ENCODE peak calls at places on chromosomes 6 and 20, in seven cellular contexts. N is GM06990, H is fibroblast of villous mesenchyme, Z is epithelial cell of esophagus, G is foreskin fibroblast, D is bronchial epithelial cell, T is fibroblast of pulmonary artery. M is an unnamed sample.

GRCh38 chr20:8535403-8536003 is 403.4 kb downstream of the PLCB1 start:
- DNase-seq in D (no peak), N (no peak), H (peak), T (peak), G (no peak), Z (no peak), M (no peak)

GRCh38 chr20:2984956-2985661 is 58.3 kb upstream of the GNRH2 start:
- DNase-seq in D (peak), T (peak), H (peak), G (peak), N (no peak), Z (peak), M (no peak)

GRCh38 chr20:23061713-23062561 is 12.5 kb upstream of the THBD start:
- DNase-seq in Z (peak), T (peak), N (no peak), H (peak), G (peak), D (peak), M (peak)

GRCh38 chr6:18391018-18391417 is 3.9 kb downstream of the RNF144B start:
- DNase-seq in G (no peak), Z (no peak), N (no peak), T (no peak), D (no peak), H (no peak), M (no peak)

GRCh38 chr6:162260024-162260423 is 467.5 kb downstream of the PRKN start:
- DNase-seq in D (no peak), N (no peak), Z (no peak), G (no peak), T (no peak), H (no peak), M (no peak)

GRCh38 chr6:144633886-144634285 is 348.8 kb downstream of the UTRN start:
- DNase-seq in D (no peak), Z (no peak), N (no peak), H (no peak), G (no peak), T (no peak), M (no peak)

GRCh38 chr20:63771046-63771707 is 31.6 kb downstream of the SLC2A4RG start:
- DNase-seq in D (no peak), N (no peak), H (no peak), G (no peak), Z (no peak), T (no peak), M (no peak)

GRCh38 chr6:55916188-55916587 is 40.8 kb upstream of the BMP5 start:
- DNase-seq in H (peak), T (peak), N (no peak), D (peak), Z (peak), G (peak), M (no peak)

GRCh38 chr6:167294651-167295494 is 3.8 kb downstream of the UNC93A start:
- DNase-seq in Z (no peak), G (no peak), N (no peak), T (no peak), H (no peak), D (no peak), M (no peak)

GRCh38 chr6:133966654-133967300 is 13.8 kb downstream of the TBPL1 start:
- DNase-seq in Z (no peak), N (no peak), H (no peak), T (no peak), D (no peak), G (no peak), M (no peak)

GRCh38 chr20:49287555-49288249 is 9.8 kb upstream of the ZNFX1 start:
- DNase-seq in Z (no peak), H (peak), D (no peak), G (no peak), N (no peak), T (peak), M (no peak)

GRCh38 chr20:43691928-43692524 is 25.1 kb downstream of the MYBL2 start:
- DNase-seq in H (peak), G (no peak), Z (peak), T (peak), N (no peak), D (peak), M (peak)

GRCh38 chr6:40326689-40327404 is 260.3 kb downstream of the LRFN2 start:
- DNase-seq in G (no peak), H (no peak), N (no peak), D (no peak), Z (no peak), T (no peak), M (no peak)

GRCh38 chr6:141199074-141199473 is 933.7 kb upstream of the GJE1 start:
- DNase-seq in G (peak), N (no peak), Z (no peak), H (peak), T (no peak), D (no peak), M (no peak)

GRCh38 chr6:33414592-33415271 is 3.2 kb downstream of the CUTA start:
- DNase-seq in N (no peak), D (no peak), T (no peak), H (no peak), Z (no peak), G (no peak), M (no peak)

GRCh38 chr6:13234130-13234529 is 94.2 kb downstream of the TBC1D7 start:
- DNase-seq in T (no peak), Z (peak), N (no peak), G (peak), H (no peak), D (peak), M (peak)

GRCh38 chr20:54257090-54257816 is 49.4 kb downstream of the PFDN4 start:
- DNase-seq in N (no peak), D (peak), T (peak), G (peak), Z (peak), H (peak), M (peak)

GRCh38 chr20:13771853-13772453 is 12.8 kb downstream of the ESF1 start:
- DNase-seq in Z (peak), G (no peak), D (peak), H (peak), N (no peak), T (peak), M (no peak)

GRCh38 chr6:49570474-49571079 is 20.1 kb downstream of the C6orf141 start:
- DNase-seq in T (peak), D (peak), G (peak), H (peak), Z (peak), N (no peak), M (no peak)

DNA sequence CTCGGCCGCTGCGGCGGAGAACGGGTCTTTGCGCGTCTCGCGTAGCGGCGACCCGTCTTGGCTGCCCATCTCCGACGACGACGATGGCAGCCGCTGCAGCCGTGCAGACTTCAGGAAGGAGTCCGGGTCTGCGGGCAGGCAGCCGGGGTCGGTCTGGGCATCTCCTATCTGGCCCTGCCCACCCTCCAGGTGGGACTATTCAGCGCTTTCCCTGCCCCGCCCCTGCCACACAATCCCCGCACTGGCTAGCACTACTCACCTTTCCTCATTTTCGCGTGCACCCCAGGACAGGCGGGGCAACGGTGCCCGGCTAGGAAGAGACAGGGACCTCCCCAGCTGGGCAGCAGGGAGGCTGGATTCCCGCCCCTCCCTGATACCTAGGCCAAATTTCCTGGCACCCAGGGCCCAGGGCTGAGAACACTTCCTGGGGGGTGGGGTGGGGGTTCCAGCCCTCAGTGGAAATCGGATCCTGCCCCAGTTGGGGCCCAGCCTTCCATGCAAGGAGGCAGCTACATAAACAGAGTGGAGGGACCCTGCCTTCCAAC is 9.2 kb downstream of the GGT7 start:
- DNase-seq in T (no peak), D (no peak), Z (no peak), N (no peak), G (no peak), H (no peak), M (no peak)
- H3K4me3 ChIP-seq in T (no peak), D (no peak), Z (no peak), N (no peak), G (no peak), H (no peak), M (no peak)

DNA sequence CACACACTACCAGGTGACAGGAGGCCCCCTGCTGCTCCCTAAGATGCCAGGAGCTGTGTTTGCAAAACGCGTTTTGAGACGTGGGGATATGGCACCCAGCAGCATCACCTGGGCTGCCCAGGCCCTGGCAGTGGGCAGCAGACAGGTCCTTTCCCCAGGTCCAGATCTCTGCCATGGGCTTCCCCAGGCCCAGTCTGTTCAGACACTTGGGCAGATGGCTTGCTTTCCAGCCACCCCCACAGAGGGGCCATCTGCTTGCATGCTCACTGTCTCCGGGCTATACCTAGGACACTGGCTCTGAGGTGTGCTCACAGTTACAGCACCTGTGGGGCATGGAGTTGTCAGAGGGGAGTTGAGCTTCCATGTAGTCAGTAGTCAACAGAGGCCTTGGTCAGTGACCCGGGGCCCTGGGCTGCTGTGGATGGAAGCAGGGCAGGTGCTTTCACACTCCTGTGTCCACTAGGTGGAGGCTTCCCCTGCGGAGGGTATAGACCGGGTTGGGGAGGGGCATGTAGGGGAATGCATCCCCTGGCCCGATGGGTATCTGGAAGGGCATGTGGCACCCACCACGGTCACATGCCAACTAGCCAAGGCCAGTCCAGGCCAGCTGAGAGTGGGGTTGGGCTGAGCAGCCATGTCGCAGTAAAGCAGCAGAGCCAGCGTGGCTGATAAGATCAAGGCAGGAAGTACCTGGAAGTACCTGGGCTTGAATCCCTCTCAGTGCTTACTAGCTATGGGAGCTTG is 185.4 kb upstream of the SLC24A3 start:
- DNase-seq in H (no peak), G (no peak), T (no peak), Z (no peak), N (peak), D (no peak), M (no peak)
- TF ChIP-seq CTCF in H (no peak), G (no peak), T (no peak), Z (peak), N (peak), D (no peak), M (no peak)

GRCh38 chr6:50818673-50819072 is at the start of gene TFAP2B:
- DNase-seq in G (no peak), H (no peak), Z (no peak), D (no peak), N (no peak), T (no peak), M (no peak)

GRCh38 chr6:50816947-50817637 is 1.6 kb upstream of the TFAP2B start:
- DNase-seq in H (no peak), N (no peak), Z (no peak), D (no peak), T (no peak), G (no peak), M (no peak)

GRCh38 chr6:50816115-50816675 is 2.5 kb upstream of the TFAP2B start:
- DNase-seq in D (peak), G (peak), H (peak), T (peak), N (peak), Z (peak), M (peak)

GRCh38 chr6:50817638-50817950 is 1.1 kb upstream of the TFAP2B start:
- DNase-seq in N (no peak), G (no peak), D (no peak), H (no peak), Z (no peak), T (no peak), M (no peak)

GRCh38 chr6:50815436-50816114 is 3.1 kb upstream of the TFAP2B start:
- DNase-seq in H (peak), G (peak), N (no peak), D (peak), T (peak), Z (peak), M (no peak)
- H3K4me3 ChIP-seq in H (peak), G (peak), N (peak), D (peak), T (peak), Z (peak), M (peak)

DNA sequence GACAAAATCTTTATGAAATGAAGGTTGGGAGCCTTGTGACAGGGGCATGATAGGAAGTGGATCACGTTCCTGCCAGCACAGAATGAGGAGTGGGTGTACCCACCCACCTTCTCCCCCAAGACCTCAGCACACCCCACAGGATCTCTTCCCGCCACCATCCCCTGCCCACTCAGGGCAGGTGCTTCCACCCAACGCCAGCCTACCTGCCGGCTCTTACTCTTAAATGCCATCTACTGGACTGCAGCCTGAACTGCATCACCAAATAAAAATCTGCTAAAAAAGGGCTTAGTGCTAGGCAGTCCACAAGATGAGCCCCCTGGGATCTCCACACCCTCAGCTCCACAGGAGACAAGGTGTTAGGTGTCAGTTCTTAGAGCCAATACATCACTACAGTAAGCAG is 20.6 kb downstream of the DTNBP1 start:
- DNase-seq in T (no peak), Z (peak), D (no peak), N (no peak), G (no peak), H (no peak), M (no peak)
- TF ChIP-seq CTCF in T (peak), Z (peak), D (peak), N (peak), G (peak), H (peak), M (peak)

GRCh38 chr6:156719395-156719719 is 57.8 kb upstream of the ARID1B start:
- DNase-seq in Z (peak), G (no peak), H (peak), N (no peak), T (no peak), D (no peak), M (no peak)
- H3K4me3 ChIP-seq in Z (peak), G (peak), H (peak), N (peak), T (peak), D (peak), M (no peak)

DNA sequence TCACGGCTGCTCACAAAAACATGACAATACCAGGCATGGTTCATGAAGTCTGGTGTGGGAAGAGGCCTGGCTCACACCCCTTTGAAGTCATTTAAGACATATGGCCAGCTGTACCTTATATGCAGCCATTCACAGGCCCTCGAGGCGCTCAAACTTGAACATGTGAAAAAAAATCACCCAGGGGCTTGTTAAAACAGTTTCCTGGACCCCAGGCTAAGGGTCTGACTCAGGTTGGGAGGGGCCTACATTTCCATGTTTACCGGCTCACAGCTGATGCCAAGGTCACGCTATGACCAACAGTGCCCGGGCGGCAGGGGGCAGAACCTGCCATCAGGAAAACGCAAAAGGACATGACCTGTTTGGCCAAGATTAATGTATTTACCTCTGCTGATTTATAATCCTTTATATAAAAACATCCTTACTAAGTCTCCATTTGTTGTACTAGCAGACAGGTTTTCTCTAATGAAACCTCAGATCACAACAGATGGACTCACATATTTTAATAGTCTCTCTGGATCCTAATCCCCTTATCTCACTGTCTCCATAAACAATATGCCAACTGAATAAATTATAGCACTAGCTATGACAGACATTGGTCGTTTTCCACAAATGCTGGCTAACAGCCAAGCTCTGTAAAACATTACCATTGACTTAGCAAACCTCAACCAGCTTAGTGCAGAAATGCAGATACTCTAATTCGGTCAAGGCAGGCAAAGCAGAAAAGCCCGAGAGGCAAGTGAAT is 19.9 kb downstream of the EZR start:
- DNase-seq in D (peak), Z (peak), N (no peak), H (peak), T (peak), G (no peak), M (peak)
- TF ChIP-seq CTCF in D (peak), Z (no peak), N (no peak), H (peak), T (no peak), G (no peak), M (no peak)

GRCh38 chr6:118639054-118639964 is 12.1 kb downstream of the CEP85L start:
- DNase-seq in H (no peak), T (no peak), Z (no peak), D (no peak), N (no peak), G (no peak), M (no peak)

GRCh38 chr6:118645395-118645794 is 6.0 kb downstream of the CEP85L start:
- DNase-seq in D (no peak), H (no peak), N (no peak), T (no peak), Z (no peak), G (no peak), M (no peak)

GRCh38 chr6:118646977-118647376 is 4.4 kb downstream of the CEP85L start:
- DNase-seq in H (no peak), Z (no peak), N (no peak), D (no peak), T (no peak), G (no peak), M (no peak)

GRCh38 chr6:118641042-118641441 is 10.3 kb downstream of the CEP85L start:
- DNase-seq in D (no peak), H (peak), G (no peak), T (no peak), Z (no peak), N (no peak), M (no peak)

DNA sequence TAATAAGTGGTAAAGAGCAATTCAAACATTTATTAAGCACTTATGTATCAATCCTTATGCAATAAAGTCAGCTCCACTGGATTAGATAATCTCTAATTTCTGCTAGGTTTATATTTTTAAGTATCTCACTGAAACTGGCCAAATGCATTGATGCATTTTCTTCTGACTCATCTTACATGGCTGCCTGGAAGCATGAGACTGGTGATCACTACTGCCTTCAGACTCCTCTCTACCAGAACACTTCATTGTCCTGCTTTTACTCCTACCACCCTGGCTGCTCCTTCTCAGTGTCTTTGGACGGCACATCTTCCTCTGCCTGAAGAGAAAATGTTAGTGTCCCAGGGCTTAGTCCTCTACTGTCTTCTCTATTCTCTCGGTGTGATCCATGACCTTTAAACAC is 7.4 kb downstream of the CEP85L start:
- DNase-seq in N (no peak), G (no peak), H (no peak), D (no peak), T (peak), Z (peak), M (no peak)
- H3K4me3 ChIP-seq in N (no peak), G (no peak), H (no peak), D (no peak), T (no peak), Z (no peak), M (no peak)

GRCh38 chr6:84220809-84221409 is 6.5 kb downstream of the CEP162 start:
- DNase-seq in H (peak), G (no peak), T (peak), D (peak), N (no peak), Z (peak), M (no peak)
- TF ChIP-seq CTCF in H (peak), G (peak), T (peak), D (peak), N (peak), Z (peak), M (no peak)

M was measured in AG09309.